ENCODE peak calls at places on chromosomes 3 and 15, in nine cellular contexts. One of them, this sample, is unnamed.

GRCh38 chr15:75532413-75533250 is 46.5 kb downstream of the PTPN9 start:
- DNase-seq in 8988T: no peak
- DNase-seq in NCI-H1105: no peak
- DNase-seq in left cardiac atrium: peak; percentile 58
- DNase-seq in activated T-cell treated with anti-CD3 and anti-CD28 coated beads for 1 hour: no peak
- DNase-seq in cerebellar cortex: peak; percentile 64
- DNase-seq in AG09309: no peak
- DNase-seq in T-helper 2 cell: no peak
- DNase-seq in mucosa of gallbladder: peak; percentile 67
- DNase-seq in this sample: no peak

GRCh38 chr3:195453236-195453635 is 10.4 kb upstream of the ACAP2 start:
- DNase-seq in mucosa of gallbladder: no peak
- DNase-seq in 8988T: no peak
- DNase-seq in activated T-cell treated with anti-CD3 and anti-CD28 coated beads for 1 hour: no peak
- DNase-seq in left cardiac atrium: no peak
- DNase-seq in T-helper 2 cell: no peak
- DNase-seq in cerebellar cortex: no peak
- DNase-seq in AG09309: no peak
- DNase-seq in NCI-H1105: no peak
- DNase-seq in this sample: no peak

GRCh38 chr3:99758502-99759177 is 59.0 kb upstream of the CMSS1 start:
- DNase-seq in mucosa of gallbladder: no peak
- DNase-seq in 8988T: no peak
- DNase-seq in NCI-H1105: no peak
- DNase-seq in cerebellar cortex: no peak
- DNase-seq in activated T-cell treated with anti-CD3 and anti-CD28 coated beads for 1 hour: no peak
- DNase-seq in AG09309: no peak
- DNase-seq in left cardiac atrium: no peak
- DNase-seq in T-helper 2 cell: no peak
- DNase-seq in this sample: no peak

GRCh38 chr3:136211547-136211946 is 15.4 kb upstream of the MSL2 start:
- DNase-seq in NCI-H1105: no peak
- DNase-seq in AG09309: no peak
- DNase-seq in left cardiac atrium: no peak
- DNase-seq in T-helper 2 cell: no peak
- DNase-seq in mucosa of gallbladder: no peak
- DNase-seq in activated T-cell treated with anti-CD3 and anti-CD28 coated beads for 1 hour: no peak
- DNase-seq in 8988T: no peak
- DNase-seq in cerebellar cortex: no peak
- DNase-seq in this sample: no peak

GRCh38 chr3:43531835-43532234 is 90.0 kb downstream of the ANO10 start:
- DNase-seq in cerebellar cortex: peak; percentile 16
- DNase-seq in left cardiac atrium: no peak
- DNase-seq in AG09309: no peak
- DNase-seq in 8988T: no peak
- DNase-seq in T-helper 2 cell: no peak
- DNase-seq in NCI-H1105: no peak
- DNase-seq in activated T-cell treated with anti-CD3 and anti-CD28 coated beads for 1 hour: no peak
- DNase-seq in mucosa of gallbladder: no peak
- DNase-seq in this sample: no peak

GRCh38 chr3:17044844-17045243 is 160.1 kb downstream of the PLCL2 start:
- DNase-seq in T-helper 2 cell: no peak
- DNase-seq in left cardiac atrium: no peak
- DNase-seq in AG09309: no peak
- DNase-seq in cerebellar cortex: no peak
- DNase-seq in NCI-H1105: no peak
- DNase-seq in mucosa of gallbladder: no peak
- DNase-seq in activated T-cell treated with anti-CD3 and anti-CD28 coated beads for 1 hour: no peak
- DNase-seq in 8988T: no peak
- DNase-seq in this sample: no peak

GRCh38 chr3:197542741-197543454 is 12.9 kb downstream of the BDH1 start:
- DNase-seq in left cardiac atrium: peak; percentile 40
- DNase-seq in mucosa of gallbladder: no peak
- DNase-seq in AG09309: no peak
- DNase-seq in activated T-cell treated with anti-CD3 and anti-CD28 coated beads for 1 hour: no peak
- DNase-seq in T-helper 2 cell: no peak
- DNase-seq in cerebellar cortex: peak; percentile 69
- DNase-seq in NCI-H1105: no peak
- DNase-seq in 8988T: no peak
- DNase-seq in this sample: no peak

GRCh38 chr15:68436680-68437079 is 4.7 kb upstream of the ITGA11 start:
- DNase-seq in cerebellar cortex: no peak
- DNase-seq in T-helper 2 cell: no peak
- DNase-seq in NCI-H1105: no peak
- DNase-seq in activated T-cell treated with anti-CD3 and anti-CD28 coated beads for 1 hour: no peak
- DNase-seq in mucosa of gallbladder: no peak
- DNase-seq in 8988T: no peak
- DNase-seq in left cardiac atrium: no peak
- DNase-seq in AG09309: no peak
- DNase-seq in this sample: no peak

GRCh38 chr3:156657440-156657839 is 16.9 kb upstream of the TIPARP start:
- DNase-seq in mucosa of gallbladder: no peak
- DNase-seq in NCI-H1105: no peak
- DNase-seq in cerebellar cortex: no peak
- DNase-seq in T-helper 2 cell: no peak
- DNase-seq in AG09309: no peak
- DNase-seq in left cardiac atrium: no peak
- DNase-seq in activated T-cell treated with anti-CD3 and anti-CD28 coated beads for 1 hour: no peak
- DNase-seq in 8988T: no peak
- DNase-seq in this sample: no peak

GRCh38 chr15:48636511-48636910 is 9.0 kb downstream of the FBN1 start:
- DNase-seq in NCI-H1105: no peak
- DNase-seq in cerebellar cortex: no peak
- DNase-seq in mucosa of gallbladder: no peak
- DNase-seq in 8988T: no peak
- DNase-seq in left cardiac atrium: no peak
- DNase-seq in T-helper 2 cell: no peak
- DNase-seq in activated T-cell treated with anti-CD3 and anti-CD28 coated beads for 1 hour: no peak
- DNase-seq in AG09309: no peak
- DNase-seq in this sample: no peak

GRCh38 chr3:171461087-171461917 is 1.1 kb upstream of the TNIK start:
- DNase-seq in AG09309: no peak
- DNase-seq in activated T-cell treated with anti-CD3 and anti-CD28 coated beads for 1 hour: peak; percentile 23
- DNase-seq in 8988T: no peak
- DNase-seq in cerebellar cortex: peak; percentile 46
- DNase-seq in T-helper 2 cell: peak; percentile 18
- DNase-seq in left cardiac atrium: no peak
- DNase-seq in mucosa of gallbladder: peak; percentile 53
- DNase-seq in NCI-H1105: peak; percentile 69
- DNase-seq in this sample: no peak

GRCh38 chr3:30440147-30440604 is 166.2 kb upstream of the TGFBR2 start:
- DNase-seq in T-helper 2 cell: no peak
- DNase-seq in 8988T: no peak
- DNase-seq in NCI-H1105: no peak
- DNase-seq in AG09309: no peak
- DNase-seq in left cardiac atrium: no peak
- DNase-seq in cerebellar cortex: no peak
- DNase-seq in activated T-cell treated with anti-CD3 and anti-CD28 coated beads for 1 hour: no peak
- DNase-seq in mucosa of gallbladder: no peak
- DNase-seq in this sample: no peak

GRCh38 chr3:148861277-148861869 is 3.7 kb upstream of the CPA3 start:
- DNase-seq in NCI-H1105: peak; percentile 70
- DNase-seq in T-helper 2 cell: no peak
- DNase-seq in cerebellar cortex: peak; percentile 56
- DNase-seq in activated T-cell treated with anti-CD3 and anti-CD28 coated beads for 1 hour: no peak
- DNase-seq in left cardiac atrium: no peak
- DNase-seq in 8988T: no peak
- DNase-seq in mucosa of gallbladder: no peak
- DNase-seq in AG09309: peak; percentile 25
- DNase-seq in this sample: peak; percentile 22

GRCh38 chr15:88454867-88455810 is 12.0 kb downstream of the MRPL46 start:
- DNase-seq in cerebellar cortex: peak; percentile 76
- DNase-seq in NCI-H1105: peak; percentile 50
- DNase-seq in left cardiac atrium: peak; percentile 48
- DNase-seq in activated T-cell treated with anti-CD3 and anti-CD28 coated beads for 1 hour: peak; percentile 13
- DNase-seq in AG09309: peak; percentile 25
- DNase-seq in T-helper 2 cell: peak; percentile 11
- DNase-seq in 8988T: no peak
- DNase-seq in mucosa of gallbladder: peak; percentile 53
- DNase-seq in this sample: no peak

GRCh38 chr3:13869944-13870343 is 9.9 kb downstream of the WNT7A start:
- DNase-seq in AG09309: no peak
- DNase-seq in 8988T: no peak
- DNase-seq in mucosa of gallbladder: no peak
- DNase-seq in activated T-cell treated with anti-CD3 and anti-CD28 coated beads for 1 hour: no peak
- DNase-seq in left cardiac atrium: no peak
- DNase-seq in NCI-H1105: no peak
- DNase-seq in T-helper 2 cell: no peak
- DNase-seq in cerebellar cortex: no peak
- DNase-seq in this sample: no peak

GRCh38 chr15:80747317-80748053 is 31.7 kb upstream of the CEMIP start:
- DNase-seq in NCI-H1105: no peak
- DNase-seq in mucosa of gallbladder: no peak
- DNase-seq in 8988T: no peak
- DNase-seq in cerebellar cortex: no peak
- DNase-seq in left cardiac atrium: no peak
- DNase-seq in AG09309: no peak
- DNase-seq in activated T-cell treated with anti-CD3 and anti-CD28 coated beads for 1 hour: no peak
- DNase-seq in T-helper 2 cell: no peak
- DNase-seq in this sample: no peak

GRCh38 chr3:42710323-42711021 is 7.9 kb upstream of the HHATL start:
- DNase-seq in NCI-H1105: no peak
- DNase-seq in activated T-cell treated with anti-CD3 and anti-CD28 coated beads for 1 hour: no peak
- DNase-seq in mucosa of gallbladder: no peak
- DNase-seq in 8988T: no peak
- DNase-seq in AG09309: no peak
- DNase-seq in cerebellar cortex: no peak
- DNase-seq in T-helper 2 cell: no peak
- DNase-seq in left cardiac atrium: peak; percentile 10
- DNase-seq in this sample: no peak

GRCh38 chr3:55601366-55602080 is 114.4 kb upstream of the WNT5A start:
- DNase-seq in left cardiac atrium: no peak
- DNase-seq in mucosa of gallbladder: no peak
- DNase-seq in NCI-H1105: no peak
- DNase-seq in 8988T: no peak
- DNase-seq in AG09309: no peak
- DNase-seq in activated T-cell treated with anti-CD3 and anti-CD28 coated beads for 1 hour: no peak
- DNase-seq in cerebellar cortex: no peak
- DNase-seq in T-helper 2 cell: no peak
- DNase-seq in this sample: no peak

This sample was measured in retinal pigment epithelial cell.